ENCODE peak calls at places on chromosomes 16 and 17, in five cellular contexts. W is CD8-positive, alpha-beta T cell; J is heart right ventricle; X is H1; O is suprapubic skin. G is an unnamed sample.

GRCh38 chr17:11608396-11608795 is 10.1 kb downstream of the DNAH9 start:
- DNase-seq in W (no peak), J (no peak), X (no peak), O (peak; percentile 72), G (no peak)

GRCh38 chr16:56273615-56274014 is 82.3 kb downstream of the GNAO1 start:
- DNase-seq in W (no peak), J (no peak), X (no peak), O (no peak), G (no peak)

GRCh38 chr16:30557397-30557949 is 701 bp downstream of the ZNF764 start:
- DNase-seq in W (no peak), J (no peak), X (no peak), O (no peak), G (no peak)

GRCh38 chr17:13420294-13421277 is 181.1 kb downstream of the HS3ST3A1 start:
- DNase-seq in W (no peak), J (no peak), X (no peak), O (no peak), G (no peak)

GRCh38 chr17:17269926-17270773 is 10.9 kb downstream of the COPS3 start:
- DNase-seq in W (peak; percentile 37), J (no peak), X (peak; percentile 57), O (no peak), G (no peak)

GRCh38 chr16:19912445-19913305 is 28.0 kb upstream of the GPRC5B start:
- DNase-seq in W (no peak), J (no peak), X (no peak), O (no peak), G (no peak)

GRCh38 chr16:56606688-56607618 is 1.4 kb upstream of the MT2A start:
- DNase-seq in W (peak; percentile 49), J (peak; percentile 61), X (no peak), O (peak; percentile 96), G (no peak)

GRCh38 chr16:53281280-53281679 is 153.0 kb upstream of the RBL2 start:
- DNase-seq in W (no peak), J (no peak), X (no peak), O (no peak), G (no peak)

GRCh38 chr16:54687043-54687655 is 243.5 kb upstream of the IRX5 start:
- DNase-seq in W (no peak), J (no peak), X (no peak), O (no peak), G (no peak)

GRCh38 chr17:43880420-43880991 is 26.8 kb downstream of the MPP2 start:
- DNase-seq in W (peak; percentile 46), J (no peak), X (peak; percentile 86), O (no peak), G (peak; percentile 75)

GRCh38 chr17:64025732-64026294 is 5.4 kb upstream of the ICAM2 start:
- DNase-seq in W (peak; percentile 98), J (peak; percentile 80), X (peak; percentile 85), O (peak; percentile 89), G (peak; percentile 58)

GRCh38 chr17:63029520-63029919 is 63.5 kb downstream of the TANC2 start:
- DNase-seq in W (no peak), J (no peak), X (no peak), O (no peak), G (no peak)

GRCh38 chr17:1568950-1569810 is 6.6 kb upstream of the PITPNA start:
- DNase-seq in W (no peak), J (no peak), X (no peak), O (no peak), G (no peak)

GRCh38 chr16:81440888-81441663 is 3.5 kb upstream of the CMIP start:
- DNase-seq in W (no peak), J (no peak), X (no peak), O (no peak), G (no peak)
- H3K27me3 ChIP-seq in W (no peaks in the 10 kb centered on the region), J (no peaks in the 10 kb centered on the region), X (no peaks in the 10 kb centered on the region), O (no peaks in the 10 kb centered on the region), G (peaks cover 32% of the 10 kb centered on the region)

DNA sequence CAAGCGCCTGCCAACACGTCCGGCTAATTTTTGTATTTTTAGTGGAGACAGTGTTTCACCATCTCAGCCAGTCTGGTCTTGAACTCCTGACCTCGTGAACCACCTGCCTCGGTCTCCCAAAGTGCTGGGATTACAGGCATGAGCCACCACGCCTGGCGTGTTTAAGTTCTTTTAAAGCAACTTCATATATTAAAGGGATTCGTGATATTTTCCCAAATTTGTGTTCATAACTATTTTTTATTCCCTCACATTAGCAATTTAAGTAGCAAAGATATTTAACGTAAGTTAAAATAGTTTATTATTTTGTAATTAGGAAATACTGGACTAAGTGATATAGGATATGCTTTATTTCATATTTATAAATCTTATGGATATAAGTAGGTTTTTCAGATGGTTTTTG is 4.2 kb downstream of the SPG7 start:
- DNase-seq in W (no peak), J (no peak), X (no peak), O (no peak), G (no peak)
- H3K36me3 ChIP-seq in W (peaks cover 26% of the 10 kb centered on the region), J (peaks cover 72% of the 10 kb centered on the region), X (peaks cover 46% of the 10 kb centered on the region), O (peaks cover 66% of the 10 kb centered on the region), G (peaks cover 75% of the 10 kb centered on the region)

DNA sequence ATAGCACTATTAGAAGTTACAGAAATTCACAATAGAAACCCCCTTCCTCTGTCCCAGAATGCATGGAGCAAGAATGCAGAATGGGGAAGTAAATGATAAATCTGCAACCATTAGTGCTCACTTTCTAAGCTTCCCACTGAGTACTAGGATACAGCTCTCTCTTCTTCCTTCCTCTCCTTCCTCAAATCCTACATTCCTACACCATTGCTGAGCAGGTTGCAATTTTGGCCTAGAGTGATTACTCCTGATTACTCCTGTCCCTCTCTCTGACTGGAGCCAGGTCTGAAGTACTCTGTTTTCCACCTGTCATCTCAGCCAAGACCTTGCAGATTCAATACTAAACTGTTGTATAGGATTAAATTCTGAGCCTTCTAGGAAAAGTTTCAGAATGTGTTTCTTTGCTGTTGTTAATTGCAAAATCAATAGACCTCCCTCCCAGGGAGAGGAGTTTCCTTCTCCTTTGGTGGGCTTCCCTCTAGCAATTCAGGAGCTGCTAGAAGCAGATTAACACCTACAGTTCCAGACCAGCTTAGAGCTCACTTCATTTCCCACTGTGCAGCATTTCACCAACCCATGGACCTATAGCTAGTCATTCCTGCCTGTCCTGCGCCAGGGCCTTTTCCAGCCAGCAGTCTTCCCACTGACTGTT is 165.4 kb upstream of the TBX2 start:
- DNase-seq in W (no peak), J (no peak), X (no peak), O (no peak), G (no peak)
- H3K27me3 ChIP-seq in W (no peaks in the 10 kb centered on the region), J (no peaks in the 10 kb centered on the region), X (no peaks in the 10 kb centered on the region), O (no peaks in the 10 kb centered on the region), G (no peaks in the 10 kb centered on the region)

DNA sequence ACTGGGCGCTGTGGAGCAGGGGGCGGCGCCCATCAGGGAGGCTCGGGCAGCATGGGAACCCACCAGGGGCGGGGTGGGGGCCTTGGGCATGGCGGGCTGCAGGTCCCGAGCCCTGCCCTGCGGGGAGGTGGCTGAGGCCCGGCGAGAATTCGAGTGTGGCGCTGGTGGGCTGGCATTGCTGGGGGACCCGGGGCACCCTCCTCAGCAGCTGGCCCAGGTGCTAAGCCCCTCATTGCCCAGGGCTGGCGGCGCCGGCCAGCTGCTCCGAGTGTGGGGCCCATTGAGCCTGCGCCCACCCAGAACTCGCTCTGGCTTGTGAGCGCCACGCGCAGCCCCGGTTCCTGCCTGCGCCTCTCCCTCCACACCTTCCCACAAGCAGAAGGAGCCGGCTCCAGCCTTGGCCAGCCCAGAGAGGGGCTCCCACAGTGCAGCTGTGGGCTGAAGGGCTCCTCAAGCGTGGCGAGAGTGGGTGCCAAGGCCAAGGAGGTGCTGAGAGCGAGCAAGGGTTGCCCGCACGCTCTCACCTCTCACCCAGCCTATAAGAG is 5.9 kb downstream of the ALDH3A2 start:
- DNase-seq in W (no peak), J (no peak), X (no peak), O (no peak), G (no peak)
- H3K36me3 ChIP-seq in W (no peaks in the 10 kb centered on the region), J (peaks cover 71% of the 10 kb centered on the region), X (peaks cover 36% of the 10 kb centered on the region), O (peaks cover 50% of the 10 kb centered on the region), G (peaks cover 43% of the 10 kb centered on the region)

GRCh38 chr17:50561796-50562195 is 1.3 kb downstream of the CACNA1G start:
- DNase-seq in W (no peak), J (no peak), X (no peak), O (no peak), G (no peak)

GRCh38 chr17:50565559-50566350 is 5.2 kb downstream of the CACNA1G start:
- DNase-seq in W (peak; percentile 32), J (no peak), X (no peak), O (no peak), G (no peak)

GRCh38 chr17:50563095-50563511 is 2.6 kb downstream of the CACNA1G start:
- DNase-seq in W (peak; percentile 47), J (no peak), X (no peak), O (no peak), G (no peak)

GRCh38 chr17:50562266-50563094 is 2.0 kb downstream of the CACNA1G start:
- DNase-seq in W (peak; percentile 45), J (no peak), X (peak; percentile 68), O (no peak), G (no peak)

GRCh38 chr17:50564916-50565315 is 4.4 kb downstream of the CACNA1G start:
- DNase-seq in W (peak; percentile 33), J (peak; percentile 73), X (no peak), O (peak; percentile 92), G (no peak)
- H3K27me3 ChIP-seq in W (peaks cover 17% of the 10 kb centered on the region), J (peaks cover 72% of the 10 kb centered on the region), X (peaks cover 58% of the 10 kb centered on the region), O (peaks cover 39% of the 10 kb centered on the region), G (peaks cover 47% of the 10 kb centered on the region)

GRCh38 chr16:795580-796229 is 4.8 kb downstream of the GNG13 start:
- DNase-seq in W (no peak), J (no peak), X (no peak), O (no peak), G (no peak)
- H3K36me3 ChIP-seq in W (no peaks in the 10 kb centered on the region), J (peaks cover 17% of the 10 kb centered on the region), X (peaks cover 10% of the 10 kb centered on the region), O (peaks cover 23% of the 10 kb centered on the region), G (peaks cover 57% of the 10 kb centered on the region)

GRCh38 chr16:87099001-87099740 is 218.0 kb downstream of the C16orf95 start:
- DNase-seq in W (no peak), J (no peak), X (no peak), O (no peak), G (peak; percentile 13)
- H3K27me3 ChIP-seq in W (no peaks in the 10 kb centered on the region), J (peaks cover 15% of the 10 kb centered on the region), X (no peaks in the 10 kb centered on the region), O (peaks cover 31% of the 10 kb centered on the region), G (no peaks in the 10 kb centered on the region)

DNA sequence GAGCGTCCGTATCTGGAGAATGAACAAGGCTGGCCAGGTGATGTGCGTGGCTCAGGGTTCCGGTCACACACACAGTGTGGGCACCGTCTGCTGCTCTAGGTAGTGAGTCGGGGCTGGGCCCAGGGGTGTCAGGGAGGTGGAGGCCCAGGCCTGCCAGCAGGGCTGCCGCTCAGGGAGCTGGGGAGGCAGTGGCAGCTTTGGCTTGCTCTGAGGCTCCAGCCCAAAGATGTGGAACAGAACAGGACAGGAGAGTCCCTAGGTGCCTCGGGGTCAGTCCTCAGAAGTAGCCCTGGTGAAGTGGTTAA is 4.3 kb downstream of the TBL3 start:
- DNase-seq in W (no peak), J (no peak), X (no peak), O (no peak), G (no peak)
- H3K36me3 ChIP-seq in W (peaks cover 18% of the 10 kb centered on the region), J (peaks cover 50% of the 10 kb centered on the region), X (peaks cover 23% of the 10 kb centered on the region), O (peaks cover 46% of the 10 kb centered on the region), G (peaks cover 48% of the 10 kb centered on the region)

G was measured in HAP-1.